ENCODE peak calls at places on chromosome 15, in nine cellular contexts. One of them, this sample, is unnamed.

GRCh38 chr15:34849364-34849959 is 54.1 kb upstream of the ACTC1 start:
- DNase-seq in activated gamma-delta T cell treated with Interleukin-2 at 50 U/mL for 16 hours: no peak
- DNase-seq in glutamatergic neuron: no peak
- DNase-seq in GM06990: no peak
- DNase-seq in GM18507: no peak
- DNase-seq in omental fat pad: no peak
- DNase-seq in NCI-H226: no peak
- DNase-seq in MV-4-11: no peak
- DNase-seq in nephron progenitor cell: no peak
- DNase-seq in this sample: no peak

GRCh38 chr15:36888018-36888992 is 212.0 kb downstream of the MEIS2 start:
- DNase-seq in activated gamma-delta T cell treated with Interleukin-2 at 50 U/mL for 16 hours: no peak
- DNase-seq in glutamatergic neuron: peak
- DNase-seq in GM06990: no peak
- DNase-seq in GM18507: no peak
- DNase-seq in omental fat pad: no peak
- DNase-seq in NCI-H226: peak
- DNase-seq in MV-4-11: no peak
- DNase-seq in nephron progenitor cell: peak
- DNase-seq in this sample: no peak

GRCh38 chr15:66076591-66077319 is 176.8 kb downstream of the MEGF11 start:
- DNase-seq in activated gamma-delta T cell treated with Interleukin-2 at 50 U/mL for 16 hours: no peak
- DNase-seq in glutamatergic neuron: no peak
- DNase-seq in GM06990: no peak
- DNase-seq in GM18507: no peak
- DNase-seq in omental fat pad: no peak
- DNase-seq in NCI-H226: no peak
- DNase-seq in MV-4-11: no peak
- DNase-seq in nephron progenitor cell: no peak
- DNase-seq in this sample: no peak

GRCh38 chr15:66609876-66610275 is 44.1 kb upstream of the LCTL start:
- DNase-seq in activated gamma-delta T cell treated with Interleukin-2 at 50 U/mL for 16 hours: no peak
- DNase-seq in glutamatergic neuron: no peak
- DNase-seq in GM06990: no peak
- DNase-seq in GM18507: no peak
- DNase-seq in omental fat pad: no peak
- DNase-seq in NCI-H226: no peak
- DNase-seq in MV-4-11: no peak
- DNase-seq in nephron progenitor cell: no peak
- DNase-seq in this sample: no peak

GRCh38 chr15:101669744-101670143 is 17.6 kb upstream of the TM2D3 start:
- DNase-seq in activated gamma-delta T cell treated with Interleukin-2 at 50 U/mL for 16 hours: no peak
- DNase-seq in glutamatergic neuron: no peak
- DNase-seq in GM06990: no peak
- DNase-seq in GM18507: no peak
- DNase-seq in omental fat pad: no peak
- DNase-seq in NCI-H226: no peak
- DNase-seq in MV-4-11: peak
- DNase-seq in nephron progenitor cell: no peak
- DNase-seq in this sample: no peak

GRCh38 chr15:89813381-89814111 is 1.1 kb downstream of the ANPEP start:
- DNase-seq in activated gamma-delta T cell treated with Interleukin-2 at 50 U/mL for 16 hours: no peak
- DNase-seq in glutamatergic neuron: no peak
- DNase-seq in GM06990: no peak
- DNase-seq in GM18507: no peak
- DNase-seq in omental fat pad: no peak
- DNase-seq in NCI-H226: no peak
- DNase-seq in MV-4-11: no peak
- DNase-seq in nephron progenitor cell: no peak
- DNase-seq in this sample: peak

GRCh38 chr15:70788114-70789049 is 25.0 kb upstream of the UACA start:
- DNase-seq in activated gamma-delta T cell treated with Interleukin-2 at 50 U/mL for 16 hours: no peak
- DNase-seq in glutamatergic neuron: no peak
- DNase-seq in GM06990: no peak
- DNase-seq in GM18507: no peak
- DNase-seq in omental fat pad: no peak
- DNase-seq in NCI-H226: peak
- DNase-seq in MV-4-11: no peak
- DNase-seq in nephron progenitor cell: no peak
- DNase-seq in this sample: peak

GRCh38 chr15:100924436-100924835 is 5.3 kb downstream of the LRRK1 start:
- DNase-seq in activated gamma-delta T cell treated with Interleukin-2 at 50 U/mL for 16 hours: no peak
- DNase-seq in glutamatergic neuron: no peak
- DNase-seq in GM06990: no peak
- DNase-seq in GM18507: no peak
- DNase-seq in omental fat pad: no peak
- DNase-seq in NCI-H226: no peak
- DNase-seq in MV-4-11: no peak
- DNase-seq in nephron progenitor cell: no peak
- DNase-seq in this sample: no peak

GRCh38 chr15:59168536-59168935 is 38.1 kb upstream of the LDHAL6B start:
- DNase-seq in activated gamma-delta T cell treated with Interleukin-2 at 50 U/mL for 16 hours: no peak
- DNase-seq in glutamatergic neuron: no peak
- DNase-seq in GM06990: no peak
- DNase-seq in GM18507: no peak
- DNase-seq in omental fat pad: no peak
- DNase-seq in NCI-H226: peak
- DNase-seq in MV-4-11: no peak
- DNase-seq in nephron progenitor cell: no peak
- DNase-seq in this sample: no peak

GRCh38 chr15:71565006-71565405 is 245.3 kb upstream of the NR2E3 start:
- DNase-seq in activated gamma-delta T cell treated with Interleukin-2 at 50 U/mL for 16 hours: no peak
- DNase-seq in glutamatergic neuron: no peak
- DNase-seq in GM06990: no peak
- DNase-seq in GM18507: no peak
- DNase-seq in omental fat pad: no peak
- DNase-seq in NCI-H226: no peak
- DNase-seq in MV-4-11: no peak
- DNase-seq in nephron progenitor cell: no peak
- DNase-seq in this sample: no peak

GRCh38 chr15:101538177-101538576 is 48.7 kb upstream of the PCSK6 start:
- DNase-seq in activated gamma-delta T cell treated with Interleukin-2 at 50 U/mL for 16 hours: no peak
- DNase-seq in glutamatergic neuron: no peak
- DNase-seq in GM06990: no peak
- DNase-seq in GM18507: no peak
- DNase-seq in omental fat pad: no peak
- DNase-seq in NCI-H226: no peak
- DNase-seq in MV-4-11: no peak
- DNase-seq in nephron progenitor cell: no peak
- DNase-seq in this sample: no peak

GRCh38 chr15:80219955-80220354 is 32.1 kb downstream of the CTXND1 start:
- DNase-seq in activated gamma-delta T cell treated with Interleukin-2 at 50 U/mL for 16 hours: no peak
- DNase-seq in glutamatergic neuron: no peak
- DNase-seq in GM06990: no peak
- DNase-seq in GM18507: no peak
- DNase-seq in omental fat pad: no peak
- DNase-seq in NCI-H226: no peak
- DNase-seq in MV-4-11: no peak
- DNase-seq in nephron progenitor cell: no peak
- DNase-seq in this sample: no peak

GRCh38 chr15:94075349-94075748 is 156.0 kb upstream of the MCTP2 start:
- DNase-seq in activated gamma-delta T cell treated with Interleukin-2 at 50 U/mL for 16 hours: no peak
- DNase-seq in glutamatergic neuron: peak
- DNase-seq in GM06990: no peak
- DNase-seq in GM18507: no peak
- DNase-seq in omental fat pad: no peak
- DNase-seq in NCI-H226: no peak
- DNase-seq in MV-4-11: no peak
- DNase-seq in nephron progenitor cell: no peak
- DNase-seq in this sample: no peak

GRCh38 chr15:85501574-85501973 is 121.2 kb downstream of the AKAP13 start:
- DNase-seq in activated gamma-delta T cell treated with Interleukin-2 at 50 U/mL for 16 hours: no peak
- DNase-seq in glutamatergic neuron: no peak
- DNase-seq in GM06990: no peak
- DNase-seq in GM18507: no peak
- DNase-seq in omental fat pad: no peak
- DNase-seq in NCI-H226: no peak
- DNase-seq in MV-4-11: no peak
- DNase-seq in nephron progenitor cell: no peak
- DNase-seq in this sample: no peak

GRCh38 chr15:31262901-31263671 is 63.5 kb upstream of the KLF13 start:
- DNase-seq in activated gamma-delta T cell treated with Interleukin-2 at 50 U/mL for 16 hours: no peak
- DNase-seq in glutamatergic neuron: no peak
- DNase-seq in GM06990: peak
- DNase-seq in GM18507: peak
- DNase-seq in omental fat pad: peak
- DNase-seq in NCI-H226: no peak
- DNase-seq in MV-4-11: peak
- DNase-seq in nephron progenitor cell: no peak
- DNase-seq in this sample: no peak

GRCh38 chr15:66876731-66877545 is 174.9 kb downstream of the SMAD6 start:
- DNase-seq in activated gamma-delta T cell treated with Interleukin-2 at 50 U/mL for 16 hours: no peak
- DNase-seq in glutamatergic neuron: no peak
- DNase-seq in GM06990: no peak
- DNase-seq in GM18507: no peak
- DNase-seq in omental fat pad: no peak
- DNase-seq in NCI-H226: peak
- DNase-seq in MV-4-11: no peak
- DNase-seq in nephron progenitor cell: no peak
- DNase-seq in this sample: no peak

GRCh38 chr15:100934735-100935134 is 15.6 kb downstream of the LRRK1 start:
- DNase-seq in activated gamma-delta T cell treated with Interleukin-2 at 50 U/mL for 16 hours: no peak
- DNase-seq in glutamatergic neuron: no peak
- DNase-seq in GM06990: no peak
- DNase-seq in GM18507: no peak
- DNase-seq in omental fat pad: no peak
- DNase-seq in NCI-H226: no peak
- DNase-seq in MV-4-11: peak
- DNase-seq in nephron progenitor cell: no peak
- DNase-seq in this sample: no peak

GRCh38 chr15:85757073-85757938 is 37.4 kb downstream of the KLHL25 start:
- DNase-seq in activated gamma-delta T cell treated with Interleukin-2 at 50 U/mL for 16 hours: no peak
- DNase-seq in glutamatergic neuron: no peak
- DNase-seq in GM06990: no peak
- DNase-seq in GM18507: no peak
- DNase-seq in omental fat pad: no peak
- DNase-seq in NCI-H226: no peak
- DNase-seq in MV-4-11: no peak
- DNase-seq in nephron progenitor cell: no peak
- DNase-seq in this sample: peak

GRCh38 chr15:39232512-39232911 is 348.4 kb upstream of the THBS1 start:
- DNase-seq in activated gamma-delta T cell treated with Interleukin-2 at 50 U/mL for 16 hours: no peak
- DNase-seq in glutamatergic neuron: peak
- DNase-seq in GM06990: no peak
- DNase-seq in GM18507: no peak
- DNase-seq in omental fat pad: no peak
- DNase-seq in NCI-H226: no peak
- DNase-seq in MV-4-11: no peak
- DNase-seq in nephron progenitor cell: no peak
- DNase-seq in this sample: no peak